ENCODE peak calls at places on chromosomes 6 and 20, in six cellular contexts. H, N, F, A, Q and P are unnamed samples.

GRCh38 chr20:17875981-17876385 is 92.6 kb downstream of the SNX5 start:
- DNase-seq in H (peak; percentile 26), N (no peak), F (no peak), A (no peak), Q (no peak), P (peak; percentile 73)

GRCh38 chr6:137076277-137077068 is 31.7 kb upstream of the IL20RA start:
- DNase-seq in H (peak; percentile 70), N (peak; percentile 53), F (peak; percentile 12), A (no peak), Q (peak; percentile 15), P (peak; percentile 65)

GRCh38 chr6:88780714-88781389 is 182.6 kb downstream of the RNGTT start:
- DNase-seq in H (peak; percentile 74), N (peak; percentile 58), F (peak; percentile 26), A (no peak), Q (peak; percentile 11), P (peak; percentile 31)

GRCh38 chr6:436308-437041 is 44.9 kb downstream of the IRF4 start:
- DNase-seq in H (peak; percentile 97), N (no peak), F (no peak), A (no peak), Q (no peak), P (peak; percentile 7)

GRCh38 chr6:156430361-156430760 is 346.8 kb upstream of the ARID1B start:
- DNase-seq in H (no peak), N (no peak), F (no peak), A (no peak), Q (no peak), P (no peak)

GRCh38 chr6:149566372-149567193 is at the start of gene GINM1:
- DNase-seq in H (no peak), N (peak; percentile 53), F (peak; percentile 21), A (peak; percentile 27), Q (peak; percentile 39), P (peak; percentile 52)

GRCh38 chr20:60937581-60937980 is 314.5 kb upstream of the CDH4 start:
- DNase-seq in H (peak; percentile 4), N (no peak), F (no peak), A (no peak), Q (no peak), P (no peak)

GRCh38 chr6:134196568-134197301 is 121.2 kb downstream of the SGK1 start:
- DNase-seq in H (no peak), N (no peak), F (no peak), A (no peak), Q (no peak), P (no peak)